ENCODE peak calls at places on chromosomes 11 and 22, in seven cellular contexts. One of them, this sample, is unnamed.

GRCh38 chr22:42680648-42681047 is 31.5 kb upstream of the CYB5R3 start:
- DNase-seq in NT2/D1: no peak
- DNase-seq in OCI-LY7: no peak
- DNase-seq in CD4-positive, CD25-positive, alpha-beta regulatory T cell: no peak
- DNase-seq in H7: no peak
- DNase-seq in lower leg skin: no peak
- DNase-seq in GM06990: no peak
- DNase-seq in this sample: no peak

GRCh38 chr11:110468095-110468494 is 38.3 kb downstream of the FDX1 start:
- DNase-seq in NT2/D1: no peak
- DNase-seq in OCI-LY7: no peak
- DNase-seq in CD4-positive, CD25-positive, alpha-beta regulatory T cell: no peak
- DNase-seq in H7: no peak
- DNase-seq in lower leg skin: no peak
- DNase-seq in GM06990: no peak
- DNase-seq in this sample: no peak

GRCh38 chr11:8309311-8309710 is 45.6 kb upstream of the LMO1 start:
- DNase-seq in NT2/D1: no peak
- DNase-seq in OCI-LY7: no peak
- DNase-seq in CD4-positive, CD25-positive, alpha-beta regulatory T cell: no peak
- DNase-seq in H7: no peak
- DNase-seq in lower leg skin: no peak
- DNase-seq in GM06990: no peak
- DNase-seq in this sample: no peak

GRCh38 chr11:17699157-17700114 is 19.9 kb upstream of the MYOD1 start:
- DNase-seq in NT2/D1: no peak
- DNase-seq in OCI-LY7: no peak
- DNase-seq in CD4-positive, CD25-positive, alpha-beta regulatory T cell: no peak
- DNase-seq in H7: no peak
- DNase-seq in lower leg skin: no peak
- DNase-seq in GM06990: no peak
- DNase-seq in this sample: no peak

GRCh38 chr11:96037267-96037990 is 113.5 kb upstream of the MTMR2 start:
- DNase-seq in NT2/D1: no peak
- DNase-seq in OCI-LY7: no peak
- DNase-seq in CD4-positive, CD25-positive, alpha-beta regulatory T cell: no peak
- DNase-seq in H7: peak; percentile 27
- DNase-seq in lower leg skin: no peak
- DNase-seq in GM06990: no peak
- DNase-seq in this sample: no peak

GRCh38 chr11:101091781-101092180 is 37.8 kb downstream of the PGR start:
- DNase-seq in NT2/D1: no peak
- DNase-seq in OCI-LY7: no peak
- DNase-seq in CD4-positive, CD25-positive, alpha-beta regulatory T cell: no peak
- DNase-seq in H7: no peak
- DNase-seq in lower leg skin: no peak
- DNase-seq in GM06990: no peak
- DNase-seq in this sample: no peak

GRCh38 chr11:58524232-58525036 is 16.5 kb upstream of the OR5B21 start:
- DNase-seq in NT2/D1: peak; percentile 82
- DNase-seq in OCI-LY7: peak; percentile 81
- DNase-seq in CD4-positive, CD25-positive, alpha-beta regulatory T cell: peak; percentile 21
- DNase-seq in H7: peak; percentile 59
- DNase-seq in lower leg skin: peak; percentile 62
- DNase-seq in GM06990: no peak
- DNase-seq in this sample: peak; percentile 77

GRCh38 chr11:128482092-128482491 is 105.3 kb downstream of the ETS1 start:
- DNase-seq in NT2/D1: no peak
- DNase-seq in OCI-LY7: no peak
- DNase-seq in CD4-positive, CD25-positive, alpha-beta regulatory T cell: no peak
- DNase-seq in H7: no peak
- DNase-seq in lower leg skin: no peak
- DNase-seq in GM06990: no peak
- DNase-seq in this sample: no peak

GRCh38 chr22:30041475-30041874 is 38.8 kb upstream of the HORMAD2 start:
- DNase-seq in NT2/D1: no peak
- DNase-seq in OCI-LY7: no peak
- DNase-seq in CD4-positive, CD25-positive, alpha-beta regulatory T cell: no peak
- DNase-seq in H7: no peak
- DNase-seq in lower leg skin: no peak
- DNase-seq in GM06990: no peak
- DNase-seq in this sample: no peak

GRCh38 chr11:12628322-12628721 is 45.9 kb upstream of the TEAD1 start:
- DNase-seq in NT2/D1: no peak
- DNase-seq in OCI-LY7: no peak
- DNase-seq in CD4-positive, CD25-positive, alpha-beta regulatory T cell: no peak
- DNase-seq in H7: no peak
- DNase-seq in lower leg skin: no peak
- DNase-seq in GM06990: no peak
- DNase-seq in this sample: no peak

GRCh38 chr22:46791201-46791731 is 28.8 kb downstream of the TBC1D22A start:
- DNase-seq in NT2/D1: no peak
- DNase-seq in OCI-LY7: no peak
- DNase-seq in CD4-positive, CD25-positive, alpha-beta regulatory T cell: peak; percentile 73
- DNase-seq in H7: no peak
- DNase-seq in lower leg skin: no peak
- DNase-seq in GM06990: no peak
- DNase-seq in this sample: peak; percentile 69

GRCh38 chr22:19455033-19455432 is 7.5 kb upstream of the C22orf39 start:
- DNase-seq in NT2/D1: no peak
- DNase-seq in OCI-LY7: no peak
- DNase-seq in CD4-positive, CD25-positive, alpha-beta regulatory T cell: no peak
- DNase-seq in H7: no peak
- DNase-seq in lower leg skin: no peak
- DNase-seq in GM06990: no peak
- DNase-seq in this sample: no peak

GRCh38 chr22:31020334-31020733 is 51.3 kb downstream of the TUG1 start:
- DNase-seq in NT2/D1: peak; percentile 64
- DNase-seq in OCI-LY7: no peak
- DNase-seq in CD4-positive, CD25-positive, alpha-beta regulatory T cell: no peak
- DNase-seq in H7: peak; percentile 43
- DNase-seq in lower leg skin: no peak
- DNase-seq in GM06990: no peak
- DNase-seq in this sample: no peak

GRCh38 chr11:79809487-79809886 is 368.7 kb upstream of the TENM4 start:
- DNase-seq in NT2/D1: no peak
- DNase-seq in OCI-LY7: no peak
- DNase-seq in CD4-positive, CD25-positive, alpha-beta regulatory T cell: no peak
- DNase-seq in H7: no peak
- DNase-seq in lower leg skin: no peak
- DNase-seq in GM06990: no peak
- DNase-seq in this sample: no peak

GRCh38 chr11:2467695-2468055 is 22.9 kb downstream of the KCNQ1 start:
- DNase-seq in NT2/D1: no peak
- DNase-seq in OCI-LY7: no peak
- DNase-seq in CD4-positive, CD25-positive, alpha-beta regulatory T cell: no peak
- DNase-seq in H7: no peak
- DNase-seq in lower leg skin: no peak
- DNase-seq in GM06990: no peak
- DNase-seq in this sample: no peak

GRCh38 chr11:115660072-115660805 is 156.0 kb upstream of the CADM1 start:
- DNase-seq in NT2/D1: no peak
- DNase-seq in OCI-LY7: no peak
- DNase-seq in CD4-positive, CD25-positive, alpha-beta regulatory T cell: no peak
- DNase-seq in H7: peak; percentile 75
- DNase-seq in lower leg skin: no peak
- DNase-seq in GM06990: no peak
- DNase-seq in this sample: no peak
- H3K4me3 ChIP-seq in NT2/D1: peak overlapping the region; percentile 46
- H3K4me3 ChIP-seq in OCI-LY7: no peak overlapping the region
- H3K4me3 ChIP-seq in CD4-positive, CD25-positive, alpha-beta regulatory T cell: no peak overlapping the region
- H3K4me3 ChIP-seq in H7: peak overlapping the region; percentile 52
- H3K4me3 ChIP-seq in lower leg skin: no peak overlapping the region
- H3K4me3 ChIP-seq in GM06990: no peak overlapping the region
- H3K4me3 ChIP-seq in this sample: no peak overlapping the region

GRCh38 chr11:72429626-72430025 is 4.7 kb downstream of the CLPB start:
- DNase-seq in NT2/D1: no peak
- DNase-seq in OCI-LY7: no peak
- DNase-seq in CD4-positive, CD25-positive, alpha-beta regulatory T cell: no peak
- DNase-seq in H7: no peak
- DNase-seq in lower leg skin: no peak
- DNase-seq in GM06990: no peak
- DNase-seq in this sample: no peak
- H3K4me3 ChIP-seq in NT2/D1: no peak overlapping the region
- H3K4me3 ChIP-seq in OCI-LY7: no peak overlapping the region
- H3K4me3 ChIP-seq in CD4-positive, CD25-positive, alpha-beta regulatory T cell: no peak overlapping the region
- H3K4me3 ChIP-seq in H7: no peak overlapping the region
- H3K4me3 ChIP-seq in lower leg skin: no peak overlapping the region
- H3K4me3 ChIP-seq in GM06990: no peak overlapping the region
- H3K4me3 ChIP-seq in this sample: no peak overlapping the region

GRCh38 chr11:94142308-94143277 is 14.0 kb downstream of the PANX1 start:
- DNase-seq in NT2/D1: no peak
- DNase-seq in OCI-LY7: no peak
- DNase-seq in CD4-positive, CD25-positive, alpha-beta regulatory T cell: no peak
- DNase-seq in H7: no peak
- DNase-seq in lower leg skin: no peak
- DNase-seq in GM06990: no peak
- DNase-seq in this sample: no peak
- H3K4me3 ChIP-seq in NT2/D1: no peak overlapping the region
- H3K4me3 ChIP-seq in OCI-LY7: no peak overlapping the region
- H3K4me3 ChIP-seq in CD4-positive, CD25-positive, alpha-beta regulatory T cell: no peak overlapping the region
- H3K4me3 ChIP-seq in H7: no peak overlapping the region
- H3K4me3 ChIP-seq in lower leg skin: no peak overlapping the region
- H3K4me3 ChIP-seq in GM06990: no peak overlapping the region
- H3K4me3 ChIP-seq in this sample: no peak overlapping the region

GRCh38 chr22:50170453-50171318 is at the start of gene PANX2:
- DNase-seq in NT2/D1: no peak
- DNase-seq in OCI-LY7: no peak
- DNase-seq in CD4-positive, CD25-positive, alpha-beta regulatory T cell: no peak
- DNase-seq in H7: peak; percentile 85
- DNase-seq in lower leg skin: no peak
- DNase-seq in GM06990: no peak
- DNase-seq in this sample: no peak

GRCh38 chr22:50171319-50171964 is 911 bp downstream of the PANX2 start:
- DNase-seq in NT2/D1: no peak
- DNase-seq in OCI-LY7: no peak
- DNase-seq in CD4-positive, CD25-positive, alpha-beta regulatory T cell: no peak
- DNase-seq in H7: peak; percentile 73
- DNase-seq in lower leg skin: no peak
- DNase-seq in GM06990: peak; percentile 4
- DNase-seq in this sample: no peak

GRCh38 chr22:50169181-50169759 is 1.3 kb upstream of the PANX2 start:
- DNase-seq in NT2/D1: no peak
- DNase-seq in OCI-LY7: no peak
- DNase-seq in CD4-positive, CD25-positive, alpha-beta regulatory T cell: no peak
- DNase-seq in H7: peak; percentile 78
- DNase-seq in lower leg skin: no peak
- DNase-seq in GM06990: no peak
- DNase-seq in this sample: no peak

GRCh38 chr22:50167689-50168489 is 2.6 kb upstream of the PANX2 start:
- DNase-seq in NT2/D1: no peak
- DNase-seq in OCI-LY7: no peak
- DNase-seq in CD4-positive, CD25-positive, alpha-beta regulatory T cell: no peak
- DNase-seq in H7: no peak
- DNase-seq in lower leg skin: no peak
- DNase-seq in GM06990: no peak
- DNase-seq in this sample: no peak

GRCh38 chr22:50169774-50170341 is 673 bp upstream of the PANX2 start:
- DNase-seq in NT2/D1: no peak
- DNase-seq in OCI-LY7: no peak
- DNase-seq in CD4-positive, CD25-positive, alpha-beta regulatory T cell: no peak
- DNase-seq in H7: peak; percentile 93
- DNase-seq in lower leg skin: no peak
- DNase-seq in GM06990: peak; percentile 41
- DNase-seq in this sample: peak; percentile 59
- H3K4me3 ChIP-seq in NT2/D1: peak overlapping the region; percentile 36
- H3K4me3 ChIP-seq in OCI-LY7: peak overlapping the region; percentile 47
- H3K4me3 ChIP-seq in CD4-positive, CD25-positive, alpha-beta regulatory T cell: no peak overlapping the region
- H3K4me3 ChIP-seq in H7: peak overlapping the region; percentile 49
- H3K4me3 ChIP-seq in lower leg skin: no peak overlapping the region
- H3K4me3 ChIP-seq in GM06990: peak overlapping the region; percentile 45
- H3K4me3 ChIP-seq in this sample: peak overlapping the region; percentile 32

DNA sequence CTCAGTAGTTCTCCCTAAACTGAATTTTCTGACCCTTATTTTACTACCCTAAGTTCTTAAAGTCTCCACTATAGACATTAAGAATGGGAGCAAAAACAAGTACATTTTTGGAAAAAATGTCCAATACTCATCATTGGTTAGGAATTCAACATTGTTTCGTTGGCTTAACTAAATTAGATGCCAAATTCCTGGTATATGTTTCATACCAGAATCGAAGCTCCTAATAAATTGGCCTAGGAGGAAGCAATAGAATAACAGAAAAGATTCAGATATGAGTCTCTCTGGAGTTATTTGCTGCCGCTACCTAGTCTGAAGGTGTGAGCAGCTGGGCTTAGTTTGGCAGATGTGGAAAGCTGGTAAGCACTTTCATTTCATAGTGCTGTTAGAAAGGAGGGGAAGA is 28.6 kb downstream of the ZNF143 start:
- DNase-seq in NT2/D1: no peak
- DNase-seq in OCI-LY7: no peak
- DNase-seq in CD4-positive, CD25-positive, alpha-beta regulatory T cell: no peak
- DNase-seq in H7: no peak
- DNase-seq in lower leg skin: no peak
- DNase-seq in GM06990: no peak
- DNase-seq in this sample: no peak
- H3K4me3 ChIP-seq in NT2/D1: no peak overlapping the region
- H3K4me3 ChIP-seq in OCI-LY7: no peak overlapping the region
- H3K4me3 ChIP-seq in CD4-positive, CD25-positive, alpha-beta regulatory T cell: no peak overlapping the region
- H3K4me3 ChIP-seq in H7: no peak overlapping the region
- H3K4me3 ChIP-seq in lower leg skin: no peak overlapping the region
- H3K4me3 ChIP-seq in GM06990: no peak overlapping the region
- H3K4me3 ChIP-seq in this sample: no peak overlapping the region

GRCh38 chr11:108233277-108233945 is 10.5 kb downstream of the ATM start:
- DNase-seq in NT2/D1: no peak
- DNase-seq in OCI-LY7: no peak
- DNase-seq in CD4-positive, CD25-positive, alpha-beta regulatory T cell: no peak
- DNase-seq in H7: no peak
- DNase-seq in lower leg skin: no peak
- DNase-seq in GM06990: no peak
- DNase-seq in this sample: no peak

GRCh38 chr11:108239076-108239475 is 16.2 kb downstream of the ATM start:
- DNase-seq in NT2/D1: no peak
- DNase-seq in OCI-LY7: no peak
- DNase-seq in CD4-positive, CD25-positive, alpha-beta regulatory T cell: no peak
- DNase-seq in H7: no peak
- DNase-seq in lower leg skin: no peak
- DNase-seq in GM06990: no peak
- DNase-seq in this sample: no peak

GRCh38 chr11:108235192-108235591 is 12.3 kb downstream of the ATM start:
- DNase-seq in NT2/D1: no peak
- DNase-seq in OCI-LY7: no peak
- DNase-seq in CD4-positive, CD25-positive, alpha-beta regulatory T cell: no peak
- DNase-seq in H7: no peak
- DNase-seq in lower leg skin: no peak
- DNase-seq in GM06990: no peak
- DNase-seq in this sample: no peak

GRCh38 chr11:108235633-108236032 is 12.8 kb downstream of the ATM start:
- DNase-seq in NT2/D1: no peak
- DNase-seq in OCI-LY7: no peak
- DNase-seq in CD4-positive, CD25-positive, alpha-beta regulatory T cell: no peak
- DNase-seq in H7: no peak
- DNase-seq in lower leg skin: no peak
- DNase-seq in GM06990: no peak
- DNase-seq in this sample: no peak

GRCh38 chr11:108237058-108237481 is 14.2 kb downstream of the ATM start:
- DNase-seq in NT2/D1: no peak
- DNase-seq in OCI-LY7: peak; percentile 19
- DNase-seq in CD4-positive, CD25-positive, alpha-beta regulatory T cell: no peak
- DNase-seq in H7: no peak
- DNase-seq in lower leg skin: no peak
- DNase-seq in GM06990: no peak
- DNase-seq in this sample: peak; percentile 32
- H3K4me3 ChIP-seq in NT2/D1: no peak overlapping the region
- H3K4me3 ChIP-seq in OCI-LY7: peak overlapping the region; percentile 59
- H3K4me3 ChIP-seq in CD4-positive, CD25-positive, alpha-beta regulatory T cell: peak overlapping the region; percentile 69
- H3K4me3 ChIP-seq in H7: no peak overlapping the region
- H3K4me3 ChIP-seq in lower leg skin: no peak overlapping the region
- H3K4me3 ChIP-seq in GM06990: no peak overlapping the region
- H3K4me3 ChIP-seq in this sample: no peak overlapping the region

GRCh38 chr11:125123947-125124633 is 12.7 kb upstream of the TMEM218 start:
- DNase-seq in NT2/D1: peak; percentile 64
- DNase-seq in OCI-LY7: peak; percentile 78
- DNase-seq in CD4-positive, CD25-positive, alpha-beta regulatory T cell: no peak
- DNase-seq in H7: peak; percentile 70
- DNase-seq in lower leg skin: peak; percentile 42
- DNase-seq in GM06990: peak; percentile 22
- DNase-seq in this sample: peak; percentile 76
- H3K4me3 ChIP-seq in NT2/D1: no peak overlapping the region
- H3K4me3 ChIP-seq in OCI-LY7: peak overlapping the region; percentile 32
- H3K4me3 ChIP-seq in CD4-positive, CD25-positive, alpha-beta regulatory T cell: no peak overlapping the region
- H3K4me3 ChIP-seq in H7: no peak overlapping the region
- H3K4me3 ChIP-seq in lower leg skin: no peak overlapping the region
- H3K4me3 ChIP-seq in GM06990: no peak overlapping the region
- H3K4me3 ChIP-seq in this sample: no peak overlapping the region